ENCODE peak calls at places on chromosomes 1 and 21, in ten cellular contexts. U, Y, D, X, E, S, F, V, L and B are unnamed samples.

GRCh38 chr1:193325771-193326170 is 139.4 kb upstream of the B3GALT2 start:
- DNase-seq in S (no peak), X (no peak), D (no peak), E (no peak), V (no peak), L (peak), U (no peak), Y (no peak), F (no peak), B (no peak)

GRCh38 chr1:61263905-61264824 is 181.8 kb downstream of the NFIA start:
- DNase-seq in E (no peak), S (no peak), F (no peak), X (no peak), U (no peak), V (no peak), D (no peak), Y (no peak), L (no peak), B (no peak)

GRCh38 chr21:38989745-38990423 is 184.2 kb downstream of the ETS2 start:
- DNase-seq in V (peak), D (peak), Y (no peak), S (no peak), U (no peak), X (no peak), L (peak), E (no peak), F (peak), B (peak)

GRCh38 chr1:3455630-3456448 is 1.4 kb downstream of the ARHGEF16 start:
- DNase-seq in Y (no peak), X (no peak), U (no peak), E (no peak), D (no peak), L (no peak), V (peak), S (no peak), F (no peak), B (no peak)

GRCh38 chr21:25568230-25568629 is 39.1 kb downstream of the MRPL39 start:
- DNase-seq in X (peak), Y (no peak), D (no peak), U (no peak), V (no peak), L (peak), E (no peak), S (no peak), F (no peak), B (no peak)

GRCh38 chr1:155305881-155306391 is 2.7 kb upstream of the FDPS start:
- DNase-seq in E (no peak), S (no peak), Y (no peak), F (no peak), V (no peak), U (no peak), X (no peak), L (no peak), D (no peak), B (no peak)

GRCh38 chr1:175656416-175656815 is 87.0 kb downstream of the TNR start:
- DNase-seq in Y (no peak), F (no peak), X (no peak), D (no peak), E (no peak), L (no peak), S (no peak), U (no peak), V (no peak), B (no peak)

GRCh38 chr1:50976111-50976889 is 6.3 kb downstream of the CDKN2C start:
- DNase-seq in L (peak), V (no peak), U (peak), D (no peak), S (no peak), F (no peak), E (no peak), Y (no peak), X (peak), B (peak)

GRCh38 chr1:2322593-2323295 is 68.6 kb downstream of the MORN1 start:
- DNase-seq in F (no peak), D (no peak), Y (no peak), S (no peak), X (no peak), U (no peak), E (no peak), L (no peak), V (peak), B (no peak)

GRCh38 chr1:234616644-234617043 is 6.7 kb upstream of the IRF2BP2 start:
- DNase-seq in L (peak), S (no peak), V (no peak), Y (no peak), F (no peak), D (no peak), E (no peak), X (no peak), U (no peak), B (no peak)

GRCh38 chr1:196598902-196599301 is 9.3 kb downstream of the KCNT2 start:
- DNase-seq in U (no peak), Y (no peak), L (no peak), S (no peak), D (no peak), X (no peak), E (no peak), V (no peak), F (no peak), B (no peak)

GRCh38 chr1:162371611-162372010 is 5.0 kb downstream of the SPATA46 start:
- DNase-seq in E (no peak), S (no peak), D (no peak), F (no peak), X (no peak), Y (no peak), V (no peak), U (no peak), L (peak), B (no peak)

GRCh38 chr1:231460614-231461013 is 38.5 kb upstream of the EGLN1 start:
- DNase-seq in L (peak), V (no peak), D (no peak), E (peak), F (no peak), X (no peak), S (no peak), Y (peak), U (no peak), B (no peak)

GRCh38 chr1:1732381-1732780 is 8.2 kb upstream of the CDK11A start:
- DNase-seq in S (no peak), V (no peak), Y (no peak), E (no peak), D (no peak), F (no peak), L (no peak), U (no peak), X (no peak), B (no peak)

GRCh38 chr21:46184625-46185555 is 631 bp upstream of the SPATC1L start:
- DNase-seq in F (peak), E (peak), V (peak), U (peak), X (peak), D (peak), S (peak), Y (peak), L (peak), B (peak)

GRCh38 chr1:243562473-243562872 is 287.6 kb downstream of the AKT3 start:
- DNase-seq in L (no peak), S (no peak), E (no peak), V (no peak), U (no peak), X (peak), Y (no peak), F (no peak), D (no peak), B (no peak)

GRCh38 chr1:6770727-6771567 is 14.3 kb upstream of the CAMTA1 start:
- DNase-seq in S (no peak), U (peak), Y (no peak), X (no peak), L (peak), F (peak), D (no peak), E (no peak), V (no peak), B (no peak)

GRCh38 chr1:30933874-30934252 is 25.3 kb upstream of the SDC3 start:
- DNase-seq in Y (no peak), D (no peak), V (no peak), F (no peak), E (no peak), X (no peak), L (peak), S (no peak), U (no peak), B (no peak)

GRCh38 chr21:36627242-36627641 is 71.7 kb upstream of the SIM2 start:
- DNase-seq in X (no peak), Y (no peak), V (no peak), E (no peak), S (peak), F (no peak), U (no peak), L (peak), D (no peak), B (no peak)